ENCODE peak calls at places on chromosomes 6 and 20, in four cellular contexts. One of them, this sample, is unnamed.

GRCh38 chr6:150063640-150064039 is 5.3 kb downstream of the ULBP3 start:
- DNase-seq in endodermal cell: no peak
- DNase-seq in foreskin fibroblast: no peak
- DNase-seq in PC-3: no peak
- DNase-seq in this sample: no peak

GRCh38 chr6:1424306-1424927 is 35.0 kb downstream of the FOXF2 start:
- DNase-seq in endodermal cell: peak; percentile 88
- DNase-seq in PC-3: peak; percentile 83
- DNase-seq in foreskin fibroblast: peak; percentile 92
- DNase-seq in this sample: peak; percentile 58

GRCh38 chr6:6746334-6746969 is 157.9 kb downstream of the LY86 start:
- DNase-seq in foreskin fibroblast: no peak
- DNase-seq in endodermal cell: no peak
- DNase-seq in PC-3: no peak
- DNase-seq in this sample: no peak

GRCh38 chr6:65088575-65088974 is 618.5 kb downstream of the EYS start:
- DNase-seq in endodermal cell: no peak
- DNase-seq in foreskin fibroblast: no peak
- DNase-seq in PC-3: no peak
- DNase-seq in this sample: no peak

GRCh38 chr6:130262008-130262407 is 39.3 kb upstream of the SAMD3 start:
- DNase-seq in PC-3: no peak
- DNase-seq in endodermal cell: no peak
- DNase-seq in foreskin fibroblast: no peak
- DNase-seq in this sample: no peak

GRCh38 chr6:72746276-72746675 is 124.4 kb downstream of the KCNQ5 start:
- DNase-seq in PC-3: peak; percentile 57
- DNase-seq in foreskin fibroblast: peak; percentile 45
- DNase-seq in endodermal cell: no peak
- DNase-seq in this sample: peak; percentile 91

GRCh38 chr6:150453357-150453756 is 84.5 kb downstream of the IYD start:
- DNase-seq in foreskin fibroblast: no peak
- DNase-seq in PC-3: no peak
- DNase-seq in endodermal cell: no peak
- DNase-seq in this sample: no peak

GRCh38 chr20:60962367-60963045 is 289.6 kb upstream of the CDH4 start:
- DNase-seq in endodermal cell: peak; percentile 29
- DNase-seq in foreskin fibroblast: no peak
- DNase-seq in PC-3: no peak
- DNase-seq in this sample: no peak

GRCh38 chr20:58017237-58017969 is 211.1 kb downstream of the ANKRD60 start:
- DNase-seq in foreskin fibroblast: peak; percentile 81
- DNase-seq in endodermal cell: peak; percentile 15
- DNase-seq in PC-3: peak; percentile 98
- DNase-seq in this sample: peak; percentile 74

GRCh38 chr20:34774431-34774830 is 51.0 kb downstream of the NCOA6 start:
- DNase-seq in foreskin fibroblast: no peak
- DNase-seq in PC-3: no peak
- DNase-seq in endodermal cell: no peak
- DNase-seq in this sample: no peak

GRCh38 chr6:13553646-13554045 is 20.8 kb upstream of the SIRT5 start:
- DNase-seq in endodermal cell: no peak
- DNase-seq in foreskin fibroblast: no peak
- DNase-seq in PC-3: no peak
- DNase-seq in this sample: no peak

GRCh38 chr6:90790696-90791095 is 203.8 kb upstream of the MAP3K7 start:
- DNase-seq in foreskin fibroblast: peak; percentile 39
- DNase-seq in PC-3: no peak
- DNase-seq in endodermal cell: no peak
- DNase-seq in this sample: peak; percentile 85

GRCh38 chr6:81614292-81614691 is 138.2 kb downstream of the TENT5A start:
- DNase-seq in endodermal cell: no peak
- DNase-seq in PC-3: peak; percentile 56
- DNase-seq in foreskin fibroblast: peak; percentile 51
- DNase-seq in this sample: peak; percentile 15

GRCh38 chr6:126625019-126625418 is 285.1 kb downstream of the CENPW start:
- DNase-seq in PC-3: peak; percentile 20
- DNase-seq in foreskin fibroblast: peak; percentile 62
- DNase-seq in endodermal cell: peak; percentile 81
- DNase-seq in this sample: peak; percentile 18

GRCh38 chr6:24935753-24936152 is at the start of gene RIPOR2:
- DNase-seq in endodermal cell: peak; percentile 89
- DNase-seq in foreskin fibroblast: no peak
- DNase-seq in PC-3: no peak
- DNase-seq in this sample: peak; percentile 23

GRCh38 chr6:13378669-13379590 is 50.6 kb upstream of the TBC1D7 start:
- DNase-seq in PC-3: peak; percentile 36
- DNase-seq in endodermal cell: peak; percentile 69
- DNase-seq in foreskin fibroblast: no peak
- DNase-seq in this sample: no peak

GRCh38 chr6:82576284-82576683 is 212.7 kb downstream of the TPBG start:
- DNase-seq in foreskin fibroblast: no peak
- DNase-seq in endodermal cell: no peak
- DNase-seq in PC-3: no peak
- DNase-seq in this sample: no peak

GRCh38 chr6:35428421-35429149 is 23.6 kb upstream of the FANCE start:
- DNase-seq in foreskin fibroblast: peak; percentile 44
- DNase-seq in PC-3: peak; percentile 75
- DNase-seq in endodermal cell: peak; percentile 82
- DNase-seq in this sample: no peak

GRCh38 chr20:64068381-64069208 is 5.6 kb downstream of the TCEA2 start:
- DNase-seq in endodermal cell: no peak
- DNase-seq in PC-3: no peak
- DNase-seq in foreskin fibroblast: no peak
- DNase-seq in this sample: no peak

GRCh38 chr6:15264902-15265761 is 19.3 kb downstream of the JARID2 start:
- DNase-seq in endodermal cell: no peak
- DNase-seq in foreskin fibroblast: peak; percentile 84
- DNase-seq in PC-3: no peak
- DNase-seq in this sample: no peak

GRCh38 chr6:126682440-126682839 is 342.5 kb downstream of the CENPW start:
- DNase-seq in foreskin fibroblast: peak; percentile 40
- DNase-seq in endodermal cell: no peak
- DNase-seq in PC-3: no peak
- DNase-seq in this sample: peak; percentile 21

GRCh38 chr6:126661646-126662045 is 321.7 kb downstream of the CENPW start:
- DNase-seq in PC-3: no peak
- DNase-seq in foreskin fibroblast: peak; percentile 85
- DNase-seq in endodermal cell: no peak
- DNase-seq in this sample: peak; percentile 52

GRCh38 chr20:32031007-32031958 is 20.8 kb upstream of the HCK start:
- DNase-seq in foreskin fibroblast: peak; percentile 88
- DNase-seq in endodermal cell: peak; percentile 98
- DNase-seq in PC-3: peak; percentile 84
- DNase-seq in this sample: peak; percentile 59

GRCh38 chr6:109457596-109457996 is 2.0 kb upstream of the MICAL1 start:
- DNase-seq in foreskin fibroblast: peak; percentile 48
- DNase-seq in PC-3: no peak
- DNase-seq in endodermal cell: no peak
- DNase-seq in this sample: no peak

GRCh38 chr6:39280247-39280731 is 33.9 kb downstream of the KCNK17 start:
- DNase-seq in PC-3: peak; percentile 86
- DNase-seq in endodermal cell: peak; percentile 54
- DNase-seq in foreskin fibroblast: peak; percentile 14
- DNase-seq in this sample: peak; percentile 88

GRCh38 chr6:2763876-2764540 is 1.2 kb upstream of the WRNIP1 start:
- DNase-seq in endodermal cell: no peak
- DNase-seq in foreskin fibroblast: no peak
- DNase-seq in PC-3: no peak
- DNase-seq in this sample: no peak

GRCh38 chr6:137697267-137697938 is 169.7 kb upstream of the TNFAIP3 start:
- DNase-seq in foreskin fibroblast: peak; percentile 74
- DNase-seq in PC-3: peak; percentile 17
- DNase-seq in endodermal cell: peak; percentile 82
- DNase-seq in this sample: peak; percentile 57

DNA sequence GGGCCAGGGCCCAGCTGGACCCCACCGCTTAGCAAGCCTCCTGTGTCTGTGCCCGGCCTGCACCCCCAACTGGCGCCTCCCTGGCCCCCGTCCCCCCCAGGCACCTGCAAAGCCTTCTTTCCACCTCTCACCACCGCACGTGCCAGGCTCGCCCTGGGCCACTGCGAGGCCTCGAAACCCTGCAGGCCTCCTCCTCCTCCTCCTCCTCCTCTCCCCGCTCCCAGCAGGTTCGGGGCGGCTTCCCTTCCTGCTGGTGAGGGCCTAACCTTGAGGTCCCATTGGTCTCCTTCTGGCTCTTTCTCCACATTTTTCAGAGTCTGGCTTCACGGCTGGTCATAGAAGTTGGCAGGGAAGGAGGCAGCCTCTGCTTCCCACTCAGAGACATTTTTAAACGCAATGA is 76.8 kb upstream of the GATA5 start:
- DNase-seq in PC-3: no peak
- DNase-seq in endodermal cell: no peak
- DNase-seq in foreskin fibroblast: no peak
- DNase-seq in this sample: no peak
- TF ChIP-seq CTCF in PC-3: no peak
- TF ChIP-seq CTCF in endodermal cell: no peak
- TF ChIP-seq CTCF in foreskin fibroblast: no peak
- TF ChIP-seq CTCF in this sample: no peak

GRCh38 chr20:51570755-51571469 is 28.4 kb upstream of the NFATC2 start:
- DNase-seq in foreskin fibroblast: peak; percentile 61
- DNase-seq in PC-3: no peak
- DNase-seq in endodermal cell: no peak
- DNase-seq in this sample: no peak
- H3K4me3 ChIP-seq in foreskin fibroblast: no peak overlapping the region
- H3K4me3 ChIP-seq in PC-3: no peak overlapping the region
- H3K4me3 ChIP-seq in endodermal cell: no peak overlapping the region
- H3K4me3 ChIP-seq in this sample: no peak overlapping the region

GRCh38 chr20:25285091-25285647 is 37.3 kb downstream of the PYGB start:
- DNase-seq in foreskin fibroblast: no peak
- DNase-seq in PC-3: no peak
- DNase-seq in endodermal cell: peak; percentile 71
- DNase-seq in this sample: no peak
- TF ChIP-seq CTCF in foreskin fibroblast: no peak
- TF ChIP-seq CTCF in PC-3: peak; percentile 25
- TF ChIP-seq CTCF in endodermal cell: peak; percentile 55
- TF ChIP-seq CTCF in this sample: no peak

DNA sequence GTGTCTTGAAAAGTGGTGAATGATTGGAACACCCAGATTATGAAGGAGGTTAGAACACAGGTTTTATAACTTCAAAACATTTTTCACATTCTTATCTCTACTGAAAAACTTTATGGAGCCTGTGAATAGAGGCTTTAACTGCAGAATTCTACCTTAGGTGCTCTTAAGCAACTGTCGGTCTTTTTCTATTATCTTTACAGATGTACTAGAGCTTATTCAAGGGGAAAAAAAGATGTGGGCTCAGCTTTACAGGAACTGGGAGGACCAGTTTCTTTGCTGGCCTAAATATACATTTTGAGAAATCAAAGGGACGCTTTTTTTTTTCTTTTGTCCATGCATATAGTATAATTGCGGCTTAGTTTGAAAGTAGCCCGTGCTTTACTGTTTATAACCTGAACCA is 58.9 kb downstream of the UST start:
- DNase-seq in PC-3: no peak
- DNase-seq in endodermal cell: no peak
- DNase-seq in foreskin fibroblast: no peak
- DNase-seq in this sample: no peak
- H3K4me3 ChIP-seq in PC-3: no peak overlapping the region
- H3K4me3 ChIP-seq in endodermal cell: no peak overlapping the region
- H3K4me3 ChIP-seq in foreskin fibroblast: no peak overlapping the region
- H3K4me3 ChIP-seq in this sample: no peak overlapping the region

GRCh38 chr20:54076259-54076658 is 5.9 kb upstream of the BCAS1 start:
- DNase-seq in foreskin fibroblast: no peak
- DNase-seq in PC-3: peak; percentile 57
- DNase-seq in endodermal cell: no peak
- DNase-seq in this sample: no peak
- TF ChIP-seq CTCF in foreskin fibroblast: no peak
- TF ChIP-seq CTCF in PC-3: no peak
- TF ChIP-seq CTCF in endodermal cell: no peak
- TF ChIP-seq CTCF in this sample: no peak

This sample was measured in bronchial epithelial cell.